ENCODE peak calls at places on chromosomes 2 and 18, in nine cellular contexts. V, D, C, N, O, Z, K, Y and B are unnamed samples.

GRCh38 chr2:240060977-240061591 is 7.8 kb upstream of the OR6B3 start:
- DNase-seq in Z (peak; percentile 42), O (peak; percentile 52), D (no peak), C (peak; percentile 82), V (no peak), N (peak; percentile 45), K (peak; percentile 74), Y (no peak), B (no peak)

GRCh38 chr2:177396630-177397460 is 4.3 kb downstream of the AGPS start:
- DNase-seq in Z (no peak), V (no peak), C (peak; percentile 70), N (peak; percentile 50), K (no peak), D (no peak), Y (no peak), O (peak; percentile 80), B (no peak)

GRCh38 chr2:68653538-68653982 is 10.2 kb downstream of the PROKR1 start:
- DNase-seq in C (peak; percentile 44), N (peak; percentile 39), V (no peak), Y (no peak), Z (peak; percentile 71), K (no peak), D (peak; percentile 61), O (no peak), B (no peak)

GRCh38 chr2:111049792-111050640 is 70.7 kb upstream of the BCL2L11 start:
- DNase-seq in Z (peak; percentile 46), K (no peak), V (no peak), N (peak; percentile 44), Y (no peak), C (no peak), O (no peak), D (no peak), B (no peak)

GRCh38 chr18:37251679-37252078 is 313.9 kb downstream of the CELF4 start:
- DNase-seq in K (no peak), V (no peak), D (no peak), C (no peak), O (no peak), N (peak; percentile 44), Z (no peak), Y (no peak), B (no peak)

GRCh38 chr2:238879621-238880377 is 31.9 kb downstream of the TWIST2 start:
- DNase-seq in N (no peak), K (no peak), C (peak; percentile 44), D (no peak), V (no peak), Z (peak; percentile 27), O (no peak), Y (no peak), B (no peak)

GRCh38 chr2:174985624-174986023 is 19.6 kb downstream of the CHN1 start:
- DNase-seq in K (no peak), Z (no peak), N (no peak), O (peak; percentile 33), D (no peak), Y (no peak), C (peak; percentile 64), V (no peak), B (no peak)

GRCh38 chr18:44325903-44326650 is 354.6 kb upstream of the SETBP1 start:
- DNase-seq in K (peak; percentile 90), V (peak; percentile 21), Z (no peak), O (no peak), C (peak; percentile 79), D (peak; percentile 86), N (peak; percentile 40), Y (peak; percentile 34), B (no peak)

GRCh38 chr2:142980246-142981068 is 103.0 kb downstream of the KYNU start:
- DNase-seq in N (peak; percentile 47), D (no peak), O (peak; percentile 31), V (peak; percentile 13), Z (peak; percentile 13), K (no peak), C (peak; percentile 61), Y (no peak), B (no peak)

GRCh38 chr2:160322320-160322719 is 122.2 kb upstream of the ITGB6 start:
- DNase-seq in D (no peak), C (no peak), Y (no peak), O (no peak), K (no peak), V (no peak), Z (peak; percentile 53), N (no peak), B (no peak)

GRCh38 chr2:227612546-227613271 is 1.9 kb downstream of the SCYGR3 start:
- DNase-seq in N (no peak), C (no peak), Y (no peak), K (no peak), D (no peak), Z (no peak), V (no peak), O (no peak), B (no peak)

GRCh38 chr2:70557171-70557838 is 3.7 kb upstream of the TGFA start:
- DNase-seq in Y (no peak), K (peak; percentile 49), Z (no peak), O (no peak), N (no peak), V (no peak), D (no peak), C (no peak), B (no peak)

GRCh38 chr2:213185147-213185822 is 33.9 kb upstream of the IKZF2 start:
- DNase-seq in D (no peak), V (no peak), K (no peak), O (no peak), C (no peak), Z (no peak), N (no peak), Y (no peak), B (no peak)

GRCh38 chr2:134333646-134334189 is 79.8 kb downstream of the MGAT5 start:
- DNase-seq in Z (no peak), K (no peak), D (no peak), N (no peak), O (no peak), V (no peak), C (no peak), Y (no peak), B (no peak)

GRCh38 chr2:217489145-217489960 is 513.4 kb downstream of the TNS1 start:
- DNase-seq in O (no peak), C (no peak), D (no peak), V (no peak), Z (no peak), N (peak; percentile 64), Y (no peak), K (peak; percentile 53), B (no peak)

GRCh38 chr2:22143840-22144239 is 1020.1 kb downstream of the TDRD15 start:
- DNase-seq in D (no peak), O (no peak), Z (no peak), K (no peak), N (no peak), C (no peak), V (no peak), Y (no peak), B (no peak)

GRCh38 chr2:105576440-105577241 is 168.1 kb upstream of the NCK2 start:
- DNase-seq in K (peak; percentile 69), N (peak; percentile 77), V (no peak), D (no peak), Z (peak; percentile 20), C (peak; percentile 46), O (peak; percentile 44), Y (no peak), B (no peak)

GRCh38 chr2:238330391-238330790 is 10.1 kb downstream of the TRAF3IP1 start:
- DNase-seq in V (no peak), D (no peak), C (no peak), O (no peak), Z (no peak), Y (no peak), N (no peak), K (no peak), B (no peak)

GRCh38 chr18:28313602-28314001 is 136.7 kb upstream of the CDH2 start:
- DNase-seq in Z (no peak), C (no peak), O (no peak), V (no peak), Y (no peak), D (no peak), N (no peak), K (no peak), B (no peak)

GRCh38 chr2:216221806-216222205 is 112.7 kb downstream of the XRCC5 start:
- DNase-seq in K (no peak), V (no peak), C (peak; percentile 78), N (peak; percentile 39), O (peak; percentile 69), Z (peak; percentile 25), D (no peak), Y (no peak), B (no peak)

GRCh38 chr2:38178556-38179419 is 102.8 kb upstream of the CYP1B1 start:
- DNase-seq in Y (no peak), Z (no peak), D (no peak), K (no peak), O (peak; percentile 79), N (peak; percentile 60), V (no peak), C (peak; percentile 85), B (peak; percentile 60)

GRCh38 chr2:57450170-57450569 is 596.4 kb upstream of the VRK2 start:
- DNase-seq in K (no peak), Z (peak; percentile 9), Y (no peak), O (no peak), N (no peak), D (no peak), C (no peak), V (no peak), B (no peak)

GRCh38 chr2:106339608-106340007 is 128.6 kb downstream of the RGPD3 start:
- DNase-seq in N (no peak), Z (no peak), Y (no peak), O (no peak), D (no peak), K (no peak), C (no peak), V (no peak), B (no peak)

GRCh38 chr2:196914867-196915465 is 11.5 kb downstream of the PGAP1 start:
- DNase-seq in K (no peak), O (no peak), D (no peak), V (no peak), Y (no peak), Z (no peak), N (no peak), C (no peak), B (no peak)

GRCh38 chr18:31102020-31102684 is at the start of gene DSC2:
- DNase-seq in D (peak; percentile 60), K (peak; percentile 90), C (no peak), V (no peak), N (peak; percentile 78), O (no peak), Y (peak; percentile 68), Z (no peak), B (no peak)

GRCh38 chr18:73479472-73479871 is 611.7 kb upstream of the NETO1 start:
- DNase-seq in Y (no peak), C (peak; percentile 59), O (peak; percentile 6), V (no peak), N (peak; percentile 45), D (no peak), K (no peak), Z (no peak), B (no peak)

GRCh38 chr2:69997296-69998184 is 36.1 kb upstream of the ASPRV1 start:
- DNase-seq in N (peak; percentile 81), C (peak; percentile 64), D (peak; percentile 42), V (no peak), Y (no peak), O (peak; percentile 63), Z (peak; percentile 64), K (peak; percentile 83), B (peak; percentile 90)

GRCh38 chr18:54946149-54946581 is 13.1 kb downstream of the CCDC68 start:
- DNase-seq in N (no peak), C (no peak), O (no peak), K (no peak), Y (no peak), V (no peak), D (no peak), Z (peak; percentile 17), B (no peak)

GRCh38 chr2:175560521-175561164 is 379.1 kb upstream of the ATP5MC3 start:
- DNase-seq in Z (no peak), V (no peak), C (no peak), D (no peak), O (no peak), K (no peak), N (no peak), Y (no peak), B (no peak)

GRCh38 chr2:26459991-26460612 is 17.8 kb downstream of the OTOF start:
- DNase-seq in Z (no peak), C (no peak), V (no peak), D (peak; percentile 46), N (no peak), O (no peak), K (peak; percentile 72), Y (no peak), B (no peak)

GRCh38 chr18:48550101-48550729 is 11.4 kb downstream of the CTIF start:
- DNase-seq in V (no peak), Y (no peak), O (no peak), C (no peak), N (no peak), D (peak; percentile 33), K (peak; percentile 38), Z (no peak), B (no peak)